ENCODE peak calls at places on chromosome 1, in six cellular contexts. Y, D, Q, X, W and U are unnamed samples.

GRCh38 chr1:31108861-31109260 is 43.3 kb upstream of the PUM1 start:
- DNase-seq in Y (no peak), D (no peak), Q (no peak), X (no peak), W (no peak), U (no peak)

GRCh38 chr1:112866151-112866550 is 89.8 kb downstream of the SLC16A1 start:
- DNase-seq in Y (no peak), D (peak), Q (no peak), X (peak), W (no peak), U (peak)

GRCh38 chr1:160704250-160704649 is 7.4 kb downstream of the CD48 start:
- DNase-seq in Y (no peak), D (no peak), Q (peak), X (no peak), W (no peak), U (no peak)

GRCh38 chr1:195878478-195878877 is 729.8 kb downstream of the KCNT2 start:
- DNase-seq in Y (no peak), D (no peak), Q (no peak), X (no peak), W (no peak), U (no peak)

GRCh38 chr1:156860113-156860638 is 489 bp upstream of the NTRK1 start:
- DNase-seq in Y (peak), D (peak), Q (peak), X (no peak), W (peak), U (peak)

GRCh38 chr1:24749257-24749656 is 4.0 kb downstream of the CLIC4 start:
- DNase-seq in Y (peak), D (no peak), Q (no peak), X (no peak), W (no peak), U (no peak)

GRCh38 chr1:162706003-162706402 is 73.7 kb downstream of the DDR2 start:
- DNase-seq in Y (no peak), D (no peak), Q (no peak), X (no peak), W (no peak), U (no peak)

GRCh38 chr1:163170331-163170730 is 32.4 kb downstream of the RGS5 start:
- DNase-seq in Y (no peak), D (peak), Q (no peak), X (no peak), W (no peak), U (peak)

GRCh38 chr1:39116868-39117728 is 87.4 kb upstream of the MACF1 start:
- DNase-seq in Y (no peak), D (peak), Q (no peak), X (peak), W (no peak), U (peak)

GRCh38 chr1:192747305-192747704 is 61.5 kb upstream of the RGS2 start:
- DNase-seq in Y (no peak), D (peak), Q (no peak), X (peak), W (no peak), U (peak)

GRCh38 chr1:1206376-1207253 is at the start of gene TNFRSF18:
- DNase-seq in Y (no peak), D (no peak), Q (peak), X (no peak), W (peak), U (no peak)

GRCh38 chr1:187203257-187203656 is 374.5 kb downstream of the PLA2G4A start:
- DNase-seq in Y (no peak), D (no peak), Q (no peak), X (no peak), W (no peak), U (peak)

GRCh38 chr1:67264152-67264551 is 43.5 kb upstream of the IL12RB2 start:
- DNase-seq in Y (no peak), D (no peak), Q (no peak), X (no peak), W (no peak), U (no peak)

GRCh38 chr1:32870615-32871363 is at the start of gene FNDC5:
- DNase-seq in Y (no peak), D (peak), Q (peak), X (no peak), W (no peak), U (peak)

GRCh38 chr1:68293122-68293521 is 60.8 kb upstream of the WLS start:
- DNase-seq in Y (no peak), D (peak), Q (no peak), X (no peak), W (no peak), U (no peak)

GRCh38 chr1:22903113-22903512 is 69.6 kb downstream of the LACTBL1 start:
- DNase-seq in Y (no peak), D (no peak), Q (no peak), X (peak), W (no peak), U (no peak)

GRCh38 chr1:228497817-228498216 is 10.6 kb downstream of the RNF187 start:
- DNase-seq in Y (no peak), D (no peak), Q (no peak), X (no peak), W (peak), U (no peak)

GRCh38 chr1:60146884-60147283 is 73.3 kb upstream of the C1orf87 start:
- DNase-seq in Y (no peak), D (no peak), Q (no peak), X (no peak), W (no peak), U (no peak)

GRCh38 chr1:115323366-115324004 is 14.6 kb downstream of the NGF start:
- DNase-seq in Y (no peak), D (no peak), Q (no peak), X (peak), W (no peak), U (peak)

GRCh38 chr1:14822996-14823395 is 224.5 kb downstream of the KAZN start:
- DNase-seq in Y (no peak), D (no peak), Q (no peak), X (no peak), W (no peak), U (no peak)

GRCh38 chr1:233254039-233254362 is 41.5 kb downstream of the PCNX2 start:
- DNase-seq in Y (no peak), D (peak), Q (no peak), X (no peak), W (no peak), U (peak)

GRCh38 chr1:25548601-25549000 is 5.2 kb downstream of the LDLRAP1 start:
- DNase-seq in Y (no peak), D (no peak), Q (no peak), X (no peak), W (no peak), U (no peak)

GRCh38 chr1:173341307-173341706 is 134.2 kb upstream of the TNFSF4 start:
- DNase-seq in Y (no peak), D (peak), Q (no peak), X (peak), W (no peak), U (peak)

GRCh38 chr1:181100015-181100905 is 11.8 kb downstream of the IER5 start:
- DNase-seq in Y (no peak), D (no peak), Q (no peak), X (peak), W (no peak), U (no peak)

GRCh38 chr1:151898519-151898991 is 10.8 kb downstream of the THEM4 start:
- DNase-seq in Y (no peak), D (peak), Q (no peak), X (peak), W (peak), U (peak)

GRCh38 chr1:50183734-50184133 is 75.0 kb downstream of the ELAVL4 start:
- DNase-seq in Y (no peak), D (no peak), Q (no peak), X (no peak), W (no peak), U (no peak)

GRCh38 chr1:95309031-95309459 is 75.0 kb downstream of the RWDD3 start:
- DNase-seq in Y (peak), D (peak), Q (no peak), X (peak), W (no peak), U (peak)

GRCh38 chr1:195373831-195374230 is 1234.4 kb downstream of the KCNT2 start:
- DNase-seq in Y (no peak), D (no peak), Q (no peak), X (no peak), W (no peak), U (no peak)

GRCh38 chr1:44605904-44606615 is 68.2 kb downstream of the TMEM53 start:
- DNase-seq in Y (no peak), D (no peak), Q (no peak), X (no peak), W (no peak), U (no peak)

GRCh38 chr1:245516178-245516829 is 361.5 kb downstream of the KIF26B start:
- DNase-seq in Y (no peak), D (peak), Q (no peak), X (no peak), W (no peak), U (peak)

GRCh38 chr1:56644941-56645662 is at the start of gene PRKAA2:
- DNase-seq in Y (no peak), D (peak), Q (peak), X (no peak), W (peak), U (no peak)

GRCh38 chr1:229022595-229023350 is 248.1 kb upstream of the RAB4A start:
- DNase-seq in Y (no peak), D (peak), Q (peak), X (no peak), W (no peak), U (no peak)

GRCh38 chr1:23960291-23960718 is 677 bp downstream of the PNRC2 start:
- DNase-seq in Y (no peak), D (peak), Q (no peak), X (peak), W (no peak), U (peak)

GRCh38 chr1:205228052-205228451 is 306 bp downstream of the TMCC2 start:
- DNase-seq in Y (no peak), D (no peak), Q (no peak), X (no peak), W (peak), U (no peak)